ENCODE peak calls at places on chromosome 9, in six cellular contexts. J, L, U, X, V and Y are unnamed samples. For H3K36me3 and H3K27me3, the result is how much of the 10 kb centered on the place peaks cover.

GRCh38 chr9:135773094-135773493 is 71.1 kb downstream of the KCNT1 start:
- DNase-seq in J (no peak), L (no peak), U (no peak), X (no peak), V (no peak), Y (no peak)

GRCh38 chr9:3006917-3007316 is 163.0 kb upstream of the PUM3 start:
- DNase-seq in J (no peak), L (no peak), U (no peak), X (no peak), V (no peak), Y (no peak)

GRCh38 chr9:97243606-97244005 is 63.9 kb upstream of the CCDC180 start:
- DNase-seq in J (no peak), L (no peak), U (no peak), X (no peak), V (no peak), Y (no peak)

GRCh38 chr9:124329393-124329792 is 71.6 kb downstream of the NEK6 start:
- DNase-seq in J (no peak), L (no peak), U (no peak), X (no peak), V (no peak), Y (no peak)

GRCh38 chr9:91785403-91785917 is 164.6 kb downstream of the ROR2 start:
- DNase-seq in J (no peak), L (no peak), U (no peak), X (no peak), V (peak), Y (no peak)

GRCh38 chr9:113737414-113738271 is 138.5 kb upstream of the ZNF618 start:
- DNase-seq in J (peak), L (no peak), U (no peak), X (peak), V (no peak), Y (no peak)

GRCh38 chr9:18786196-18786595 is 246.8 kb downstream of the SAXO1 start:
- DNase-seq in J (no peak), L (no peak), U (no peak), X (no peak), V (no peak), Y (no peak)

GRCh38 chr9:28899267-28899666 is 1326.0 kb upstream of the C9orf72 start:
- DNase-seq in J (no peak), L (no peak), U (no peak), X (no peak), V (no peak), Y (no peak)

GRCh38 chr9:76203373-76203772 is 190.9 kb downstream of the RFK start:
- DNase-seq in J (no peak), L (no peak), U (no peak), X (no peak), V (no peak), Y (no peak)

GRCh38 chr9:76637426-76637825 is 126.8 kb upstream of the PCA3 start:
- DNase-seq in J (no peak), L (no peak), U (no peak), X (no peak), V (no peak), Y (no peak)

GRCh38 chr9:14313951-14314423 is at the start of gene NFIB:
- DNase-seq in J (peak), L (no peak), U (peak), X (peak), V (peak), Y (no peak)

GRCh38 chr9:98994226-98995058 is 50.7 kb downstream of the COL15A1 start:
- DNase-seq in J (no peak), L (no peak), U (no peak), X (no peak), V (no peak), Y (peak)

GRCh38 chr9:128070874-128071273 is 2.8 kb downstream of the SLC25A25 start:
- DNase-seq in J (no peak), L (no peak), U (no peak), X (no peak), V (no peak), Y (no peak)

GRCh38 chr9:105243015-105243686 is 1.3 kb upstream of the SLC44A1 start:
- DNase-seq in J (peak), L (no peak), U (no peak), X (no peak), V (no peak), Y (no peak)

GRCh38 chr9:89808801-89809200 is 204.0 kb downstream of the GADD45G start:
- DNase-seq in J (no peak), L (no peak), U (no peak), X (peak), V (no peak), Y (peak)

GRCh38 chr9:113957778-113958430 is 81.8 kb downstream of the ZNF618 start:
- DNase-seq in J (peak), L (no peak), U (no peak), X (no peak), V (no peak), Y (no peak)

GRCh38 chr9:77019010-77019809 is at the start of gene FOXB2:
- DNase-seq in J (no peak), L (no peak), U (no peak), X (no peak), V (no peak), Y (no peak)

DNA sequence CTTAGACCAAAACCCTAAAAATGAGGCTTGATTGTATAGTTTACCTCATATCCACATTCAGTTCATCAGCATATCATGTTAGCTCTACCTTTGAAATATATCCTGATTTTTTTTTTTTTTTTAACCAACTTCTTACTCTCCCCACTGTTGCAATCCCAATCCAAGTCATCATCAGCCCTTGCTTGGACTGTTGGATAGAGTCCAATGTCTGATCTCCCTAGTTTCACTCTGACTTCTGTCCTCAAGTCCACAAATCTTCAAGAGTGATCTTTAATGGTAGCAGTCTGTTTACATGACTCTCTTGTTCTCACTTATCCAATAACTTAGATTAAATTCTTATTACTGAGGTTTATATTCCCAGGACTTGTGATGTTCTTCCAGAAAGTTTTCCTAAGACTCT is 30.8 kb downstream of the NAA35 start:
- DNase-seq in J (peak), L (no peak), U (no peak), X (no peak), V (no peak), Y (no peak)
- H3K36me3 ChIP-seq in J (under half), L (under half), U (under half), X (under half), V (under half), Y (under half)

DNA sequence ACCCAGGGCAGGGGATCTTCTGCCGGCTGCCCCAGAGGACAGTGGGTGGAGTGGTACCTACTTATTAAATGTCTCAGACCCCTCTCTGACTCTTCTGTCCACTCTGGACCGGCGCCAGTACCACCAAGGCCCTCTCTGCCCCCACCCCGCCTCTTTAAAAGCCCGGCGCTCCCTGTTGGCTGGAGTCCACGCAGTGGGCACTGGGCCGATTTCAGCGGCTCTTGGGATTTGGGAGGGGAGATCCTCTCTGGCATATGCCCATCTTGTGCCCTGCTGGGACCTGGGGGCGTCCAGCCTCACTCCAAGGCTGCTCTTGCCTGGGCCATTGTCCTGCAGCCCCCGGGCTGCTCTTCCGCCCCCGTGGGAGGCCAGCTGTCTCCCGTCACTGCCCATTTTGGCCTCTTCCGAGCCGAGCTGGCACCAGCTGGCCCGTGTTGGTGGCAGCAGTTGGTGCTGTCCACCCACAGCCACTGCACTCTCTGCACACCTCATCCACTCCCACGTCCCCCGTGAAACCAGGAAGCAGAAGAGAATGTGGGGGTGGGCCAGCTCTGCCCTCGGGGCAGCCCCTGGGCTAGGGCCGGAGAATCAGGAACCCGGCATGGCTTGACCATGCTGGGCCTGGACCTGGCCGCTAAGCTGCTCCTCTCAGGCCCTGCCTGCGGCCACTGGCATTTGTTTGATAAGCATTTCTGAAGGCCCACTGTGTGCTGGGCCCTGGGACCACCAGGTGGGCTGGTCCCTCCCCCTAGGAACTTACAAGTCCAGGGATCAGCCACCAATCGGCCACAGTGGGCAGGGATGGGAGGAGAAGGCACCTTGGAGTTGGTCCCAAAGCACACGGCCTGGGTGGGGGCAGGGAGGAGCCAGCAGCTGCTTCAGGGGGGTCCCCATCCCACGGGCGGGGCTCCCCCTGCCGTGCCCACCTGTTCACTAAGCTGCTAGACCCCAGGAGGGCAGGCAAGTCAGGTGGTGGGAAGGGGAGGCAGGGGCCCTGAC is 2.1 kb downstream of the C8G start:
- DNase-seq in J (no peak), L (no peak), U (no peak), X (no peak), V (peak), Y (no peak)
- TF ChIP-seq POLR2A in J (no peak), L (no peak), U (no peak), X (no peak), V (no peak), Y (no peak)

GRCh38 chr9:109497193-109498165 is 628 bp downstream of the PTPN3 start:
- DNase-seq in J (no peak), L (no peak), U (peak), X (no peak), V (no peak), Y (no peak)

GRCh38 chr9:109499061-109499630 is 1.0 kb upstream of the PTPN3 start:
- DNase-seq in J (no peak), L (no peak), U (no peak), X (no peak), V (no peak), Y (no peak)

GRCh38 chr9:109499631-109500120 is 1.6 kb upstream of the PTPN3 start:
- DNase-seq in J (no peak), L (no peak), U (peak), X (no peak), V (no peak), Y (no peak)

GRCh38 chr9:109498195-109499060 is at the start of gene PTPN3:
- DNase-seq in J (no peak), L (no peak), U (peak), X (no peak), V (no peak), Y (no peak)

GRCh38 chr9:109500421-109500974 is 2.4 kb upstream of the PTPN3 start:
- DNase-seq in J (no peak), L (no peak), U (no peak), X (no peak), V (no peak), Y (no peak)
- H3K27me3 ChIP-seq in J (under half), L (under half), U (under half), X (under half), V (under half), Y (under half)

GRCh38 chr9:72363226-72363625 is 1.8 kb downstream of the ZFAND5 start:
- DNase-seq in J (no peak), L (no peak), U (no peak), X (no peak), V (no peak), Y (no peak)
- H3K36me3 ChIP-seq in J (under half), L (under half), U (under half), X (under half), V (under half), Y (under half)

GRCh38 chr9:129752915-129753724 is at the start of gene PTGES:
- DNase-seq in J (peak), L (no peak), U (peak), X (peak), V (peak), Y (no peak)
- TF ChIP-seq POLR2A in J (peak), L (no peak), U (no peak), X (no peak), V (no peak), Y (peak)

GRCh38 chr9:101312661-101313060 is 72.1 kb downstream of the BAAT start:
- DNase-seq in J (no peak), L (no peak), U (no peak), X (no peak), V (no peak), Y (no peak)

GRCh38 chr9:101307524-101308213 is 77.1 kb downstream of the BAAT start:
- DNase-seq in J (no peak), L (no peak), U (no peak), X (no peak), V (no peak), Y (no peak)

GRCh38 chr9:101311759-101312420 is 72.9 kb downstream of the BAAT start:
- DNase-seq in J (peak), L (no peak), U (no peak), X (no peak), V (no peak), Y (no peak)

GRCh38 chr9:101309139-101309538 is 75.7 kb downstream of the BAAT start:
- DNase-seq in J (no peak), L (no peak), U (no peak), X (no peak), V (no peak), Y (no peak)

DNA sequence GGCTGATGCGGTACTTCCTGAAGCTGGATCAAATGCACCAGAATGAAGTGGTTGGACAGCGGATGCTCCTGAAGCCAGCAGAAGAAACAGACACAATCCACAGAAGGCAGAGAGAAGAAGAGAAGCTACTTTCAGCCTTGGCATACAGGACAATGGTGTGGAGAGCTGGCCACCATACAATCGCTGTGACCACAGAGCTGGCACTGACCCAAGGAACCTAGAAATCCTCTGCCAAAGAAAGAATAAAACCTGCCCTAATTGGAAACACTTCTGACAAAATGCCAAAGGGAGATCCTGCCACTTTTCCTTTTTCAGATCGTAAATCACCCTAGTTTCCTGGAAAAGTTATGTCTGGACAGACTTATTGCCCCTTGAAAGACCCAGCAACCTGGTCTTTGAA is 77.8 kb downstream of the BAAT start:
- DNase-seq in J (no peak), L (no peak), U (no peak), X (no peak), V (no peak), Y (no peak)
- H3K27me3 ChIP-seq in J (under half), L (under half), U (under half), X (under half), V (under half), Y (under half)